ENCODE peak calls at places on chromosome 6, in eight cellular contexts. Q is cardiac muscle cell, Z is body of pancreas, W is aorta, H is left lung, M is psoas muscle, D is pancreas, Y is tibial nerve. O is an unnamed sample.

GRCh38 chr6:126307859-126308258 is 32.1 kb upstream of the CENPW start:
- DNase-seq in Q (no peak), Z (no peak), W (no peak), H (no peak), M (peak; percentile 46), D (no peak), Y (no peak), O (no peak)

GRCh38 chr6:15500078-15500740 is 162.6 kb downstream of the DTNBP1 start:
- DNase-seq in Q (no peak), Z (peak; percentile 4), W (no peak), H (no peak), M (no peak), D (no peak), Y (no peak), O (no peak)

GRCh38 chr6:136866872-136867416 is 44.6 kb downstream of the PEX7 start:
- DNase-seq in Q (no peak), Z (no peak), W (no peak), H (no peak), M (no peak), D (no peak), Y (no peak), O (no peak)

GRCh38 chr6:6810727-6811126 is 222.2 kb downstream of the LY86 start:
- DNase-seq in Q (no peak), Z (no peak), W (no peak), H (no peak), M (no peak), D (no peak), Y (no peak), O (no peak)

GRCh38 chr6:134921980-134922313 is 28.0 kb downstream of the ALDH8A1 start:
- DNase-seq in Q (no peak), Z (no peak), W (no peak), H (no peak), M (no peak), D (no peak), Y (no peak), O (no peak)

GRCh38 chr6:7148100-7148822 is 40.5 kb downstream of the RREB1 start:
- DNase-seq in Q (no peak), Z (no peak), W (no peak), H (no peak), M (no peak), D (no peak), Y (no peak), O (no peak)

GRCh38 chr6:169470790-169471189 is 217.1 kb upstream of the THBS2 start:
- DNase-seq in Q (no peak), Z (no peak), W (no peak), H (no peak), M (no peak), D (no peak), Y (no peak), O (no peak)

GRCh38 chr6:109458774-109459531 is 3.4 kb upstream of the MICAL1 start:
- DNase-seq in Q (no peak), Z (no peak), W (no peak), H (no peak), M (no peak), D (no peak), Y (no peak), O (no peak)

GRCh38 chr6:21135484-21136005 is 458.0 kb upstream of the SOX4 start:
- DNase-seq in Q (no peak), Z (no peak), W (no peak), H (no peak), M (no peak), D (no peak), Y (no peak), O (no peak)

GRCh38 chr6:19719691-19720127 is 117.5 kb upstream of the ID4 start:
- DNase-seq in Q (peak; percentile 72), Z (peak; percentile 16), W (no peak), H (no peak), M (no peak), D (no peak), Y (no peak), O (no peak)

GRCh38 chr6:128208851-128209580 is 308.2 kb upstream of the THEMIS start:
- DNase-seq in Q (no peak), Z (no peak), W (no peak), H (no peak), M (no peak), D (no peak), Y (no peak), O (no peak)

GRCh38 chr6:106894978-106895702 is 79.4 kb downstream of the CD24 start:
- DNase-seq in Q (no peak), Z (peak; percentile 59), W (no peak), H (no peak), M (no peak), D (no peak), Y (no peak), O (no peak)

GRCh38 chr6:10721850-10722569 is 860 bp upstream of the TMEM14C start:
- DNase-seq in Q (no peak), Z (no peak), W (no peak), H (no peak), M (no peak), D (no peak), Y (no peak), O (no peak)

GRCh38 chr6:150410906-150411305 is 42.1 kb downstream of the IYD start:
- DNase-seq in Q (no peak), Z (no peak), W (no peak), H (no peak), M (no peak), D (no peak), Y (no peak), O (no peak)

GRCh38 chr6:10613077-10613476 is 81.3 kb downstream of the C6orf52 start:
- DNase-seq in Q (no peak), Z (no peak), W (no peak), H (no peak), M (no peak), D (no peak), Y (no peak), O (no peak)

GRCh38 chr6:149359439-149359838 is 40.6 kb upstream of the SUMO4 start:
- DNase-seq in Q (no peak), Z (no peak), W (no peak), H (no peak), M (no peak), D (no peak), Y (no peak), O (no peak)

GRCh38 chr6:19802656-19803055 is 34.5 kb upstream of the ID4 start:
- DNase-seq in Q (no peak), Z (no peak), W (no peak), H (no peak), M (no peak), D (no peak), Y (no peak), O (no peak)

GRCh38 chr6:113067612-113068262 is 720.6 kb downstream of the RFPL4B start:
- DNase-seq in Q (no peak), Z (no peak), W (no peak), H (no peak), M (no peak), D (no peak), Y (no peak), O (no peak)

GRCh38 chr6:56890683-56891429 is 64.1 kb upstream of the BEND6 start:
- DNase-seq in Q (no peak), Z (no peak), W (no peak), H (no peak), M (no peak), D (no peak), Y (no peak), O (no peak)

GRCh38 chr6:127811939-127812338 is 88.9 kb downstream of the THEMIS start:
- DNase-seq in Q (no peak), Z (no peak), W (no peak), H (no peak), M (no peak), D (no peak), Y (no peak), O (no peak)

GRCh38 chr6:79922018-79922417 is 25.3 kb downstream of the ELOVL4 start:
- DNase-seq in Q (no peak), Z (no peak), W (no peak), H (no peak), M (no peak), D (no peak), Y (no peak), O (no peak)

GRCh38 chr6:48775157-48775556 is 664.2 kb upstream of the PTCHD4 start:
- DNase-seq in Q (no peak), Z (no peak), W (no peak), H (no peak), M (no peak), D (no peak), Y (no peak), O (no peak)

GRCh38 chr6:29502181-29502580 is 14.4 kb upstream of the MAS1L start:
- DNase-seq in Q (no peak), Z (no peak), W (no peak), H (no peak), M (no peak), D (no peak), Y (no peak), O (no peak)

GRCh38 chr6:142846883-142847287 is 98.1 kb downstream of the HIVEP2 start:
- DNase-seq in Q (no peak), Z (no peak), W (no peak), H (no peak), M (peak; percentile 78), D (no peak), Y (no peak), O (peak; percentile 76)
- H3K4me3 ChIP-seq in Q (no peak overlapping the region), Z (no peak overlapping the region), W (no peak overlapping the region), H (no peak overlapping the region), M (peak overlapping the region; percentile 59), D (no peak overlapping the region), Y (no peak overlapping the region), O (peak overlapping the region; percentile 9)

GRCh38 chr6:110882824-110883554 is 8.4 kb downstream of the AMD1 start:
- DNase-seq in Q (no peak), Z (no peak), W (no peak), H (no peak), M (no peak), D (no peak), Y (no peak), O (no peak)
- H3K4me1 ChIP-seq in Q (peaks cover 47% of the 10 kb centered on the region), Z (peaks cover 68% of the 10 kb centered on the region), W (peaks cover 5% of the 10 kb centered on the region), H (peaks cover 84% of the 10 kb centered on the region), M (peaks cover 71% of the 10 kb centered on the region), D (peaks cover 24% of the 10 kb centered on the region), Y (no peaks in the 10 kb centered on the region), O (peaks cover 38% of the 10 kb centered on the region)

DNA sequence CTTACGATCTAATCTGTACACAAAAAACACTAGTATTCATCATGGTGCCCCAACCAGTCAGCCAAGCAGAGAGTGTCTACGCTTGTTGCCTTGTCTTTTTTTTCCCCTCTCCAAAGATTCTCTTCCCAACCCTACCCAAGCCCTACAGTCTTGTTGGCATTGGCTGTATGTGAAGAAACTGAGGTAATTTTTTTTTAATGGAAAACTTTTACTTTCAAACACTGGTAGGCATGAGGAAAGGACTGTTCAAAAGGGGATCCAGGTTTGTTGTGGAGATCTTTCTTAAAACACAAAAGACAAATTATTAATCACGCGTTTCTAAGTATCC is 89.2 kb upstream of the PRSS16 start:
- DNase-seq in Q (no peak), Z (no peak), W (no peak), H (no peak), M (no peak), D (no peak), Y (no peak), O (no peak)
- H3K4me3 ChIP-seq in Q (no peak overlapping the region), Z (no peak overlapping the region), W (no peak overlapping the region), H (no peak overlapping the region), M (no peak overlapping the region), D (no peak overlapping the region), Y (peak overlapping the region; percentile 34), O (no peak overlapping the region)

DNA sequence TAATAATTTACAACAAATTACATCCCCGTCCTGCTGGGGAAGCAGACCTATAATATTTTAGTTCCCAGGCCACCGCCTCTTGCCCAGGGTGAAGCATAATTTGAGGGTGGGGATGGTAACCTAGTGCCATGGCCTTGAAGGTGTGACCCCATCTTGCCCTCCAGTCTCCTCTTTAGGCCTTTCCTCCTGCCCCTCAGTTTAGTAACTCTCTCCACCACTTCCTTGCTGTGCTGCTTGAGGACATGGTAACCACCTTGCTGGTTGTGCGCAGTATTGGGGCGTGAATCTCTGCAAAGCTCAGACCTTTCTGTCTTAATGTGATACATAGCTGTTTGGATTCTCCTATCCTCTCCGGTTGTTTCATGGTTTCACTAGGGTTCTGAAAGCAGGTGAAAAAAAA is 16.6 kb downstream of the SNX9 start:
- DNase-seq in Q (no peak), Z (no peak), W (no peak), H (no peak), M (no peak), D (no peak), Y (no peak), O (no peak)
- H3K4me1 ChIP-seq in Q (peaks cover 4% of the 10 kb centered on the region), Z (peaks cover 27% of the 10 kb centered on the region), W (peaks cover 14% of the 10 kb centered on the region), H (peaks cover 11% of the 10 kb centered on the region), M (peaks cover 60% of the 10 kb centered on the region), D (no peaks in the 10 kb centered on the region), Y (no peaks in the 10 kb centered on the region), O (peaks cover 57% of the 10 kb centered on the region)

O was measured in tibial artery.